ENCODE peak calls at places on chromosomes 4 and X, in seven cellular contexts. W is brain microvascular endothelial cell, M is transverse colon, F is heart left ventricle, S is suprapubic skin, R is heart right ventricle, V is cardiac muscle cell. Z is an unnamed sample.

GRCh38 chrX:75229774-75230173 is 44.1 kb upstream of the UPRT start:
- DNase-seq in W (no peak), M (no peak), F (no peak), S (no peak), R (no peak), V (no peak), Z (no peak)

GRCh38 chr4:71456841-71457240 is 118.0 kb downstream of the SLC4A4 start:
- DNase-seq in W (peak), M (no peak), F (no peak), S (no peak), R (peak), V (no peak), Z (no peak)

GRCh38 chr4:47469951-47470350 is 6.4 kb upstream of the COMMD8 start:
- DNase-seq in W (no peak), M (no peak), F (no peak), S (no peak), R (no peak), V (no peak), Z (no peak)

GRCh38 chr4:1487106-1487505 is 80.9 kb upstream of the NKX1-1 start:
- DNase-seq in W (no peak), M (no peak), F (peak), S (peak), R (no peak), V (no peak), Z (no peak)

GRCh38 chr4:8847764-8848163 is 23.9 kb downstream of the HMX1 start:
- DNase-seq in W (peak), M (peak), F (no peak), S (peak), R (no peak), V (peak), Z (peak)

GRCh38 chr4:23368081-23368697 is 521.7 kb downstream of the PPARGC1A start:
- DNase-seq in W (no peak), M (peak), F (peak), S (no peak), R (peak), V (peak), Z (no peak)

GRCh38 chrX:69564665-69565064 is 51.2 kb upstream of the EDA start:
- DNase-seq in W (no peak), M (no peak), F (no peak), S (no peak), R (no peak), V (no peak), Z (no peak)

GRCh38 chr4:64870558-64870957 is 461.3 kb upstream of the TECRL start:
- DNase-seq in W (no peak), M (no peak), F (no peak), S (no peak), R (no peak), V (no peak), Z (no peak)

GRCh38 chr4:172707622-172708021 is 461.0 kb upstream of the GALNT7 start:
- DNase-seq in W (no peak), M (no peak), F (no peak), S (no peak), R (no peak), V (no peak), Z (no peak)

GRCh38 chr4:159455675-159456235 is 352.9 kb downstream of the RAPGEF2 start:
- DNase-seq in W (peak), M (no peak), F (no peak), S (no peak), R (peak), V (peak), Z (no peak)

GRCh38 chr4:79141530-79141929 is 184.3 kb downstream of the NAA11 start:
- DNase-seq in W (peak), M (no peak), F (no peak), S (no peak), R (no peak), V (peak), Z (no peak)

GRCh38 chr4:175891863-175892262 is 79.8 kb upstream of the GPM6A start:
- DNase-seq in W (no peak), M (no peak), F (no peak), S (no peak), R (no peak), V (peak), Z (no peak)

GRCh38 chr4:21191304-21191703 is 491.0 kb downstream of the PACRGL start:
- DNase-seq in W (no peak), M (no peak), F (no peak), S (no peak), R (no peak), V (no peak), Z (no peak)

GRCh38 chr4:73662709-73663546 is 42.7 kb upstream of the RASSF6 start:
- DNase-seq in W (peak), M (no peak), F (no peak), S (no peak), R (no peak), V (no peak), Z (no peak)

GRCh38 chrX:42392846-42393245 is 385.1 kb downstream of the PPP1R2C start:
- DNase-seq in W (no peak), M (no peak), F (no peak), S (no peak), R (no peak), V (no peak), Z (no peak)

GRCh38 chr4:79864470-79865190 is 208.4 kb downstream of the ANTXR2 start:
- DNase-seq in W (no peak), M (no peak), F (no peak), S (no peak), R (no peak), V (peak), Z (no peak)

GRCh38 chr4:80566203-80566872 is 230.8 kb downstream of the CFAP299 start:
- DNase-seq in W (no peak), M (no peak), F (no peak), S (no peak), R (no peak), V (no peak), Z (no peak)

GRCh38 chr4:132180020-132180427 is 969.1 kb upstream of the PCDH10 start:
- DNase-seq in W (peak), M (no peak), F (no peak), S (no peak), R (no peak), V (no peak), Z (no peak)

GRCh38 chr4:128908735-128909134 is 99.2 kb downstream of the JADE1 start:
- DNase-seq in W (no peak), M (no peak), F (no peak), S (no peak), R (no peak), V (no peak), Z (no peak)

GRCh38 chr4:2245787-2246275 is 3.9 kb upstream of the HAUS3 start:
- DNase-seq in W (no peak), M (no peak), F (no peak), S (peak), R (no peak), V (no peak), Z (no peak)

GRCh38 chrX:154775611-154776349 is 13.1 kb downstream of the DKC1 start:
- DNase-seq in W (no peak), M (no peak), F (peak), S (no peak), R (peak), V (peak), Z (no peak)

GRCh38 chrX:106378616-106379015 is 210.5 kb downstream of the PWWP3B start:
- DNase-seq in W (no peak), M (no peak), F (no peak), S (no peak), R (no peak), V (no peak), Z (no peak)

GRCh38 chr4:7429069-7429416 is 5.7 kb downstream of the PSAPL1 start:
- DNase-seq in W (no peak), M (no peak), F (peak), S (peak), R (no peak), V (no peak), Z (peak)

GRCh38 chrX:41796577-41796976 is 72.6 kb downstream of the GPR82 start:
- DNase-seq in W (no peak), M (no peak), F (no peak), S (no peak), R (no peak), V (no peak), Z (no peak)

GRCh38 chrX:39822133-39822748 is 275.5 kb downstream of the BCOR start:
- DNase-seq in W (no peak), M (no peak), F (no peak), S (no peak), R (no peak), V (no peak), Z (no peak)

GRCh38 chrX:17395154-17395553 is 20.2 kb downstream of the NHS start:
- DNase-seq in W (no peak), M (no peak), F (no peak), S (no peak), R (no peak), V (no peak), Z (no peak)

DNA sequence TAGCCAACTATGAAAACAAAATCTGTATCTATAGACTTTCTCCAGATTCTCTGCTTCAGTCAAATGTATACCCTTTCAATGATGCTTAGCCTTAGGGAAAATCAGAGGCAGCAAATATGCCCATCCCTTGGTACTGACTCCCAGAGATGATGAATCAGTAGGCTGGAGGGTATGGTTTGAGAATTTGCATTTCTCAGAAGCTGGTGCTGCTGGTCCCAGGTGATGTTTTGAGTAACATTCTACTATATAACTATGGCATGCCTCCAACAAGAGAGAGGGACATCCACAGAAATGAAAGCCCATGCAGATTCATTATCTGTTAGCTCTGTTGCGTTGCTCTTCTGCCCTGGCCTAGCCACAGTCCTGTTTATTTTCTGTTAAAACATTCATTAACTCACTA is 13.6 kb downstream of the TNIP3 start:
- DNase-seq in W (no peak), M (no peak), F (no peak), S (no peak), R (no peak), V (no peak), Z (no peak)
- H3K27ac ChIP-seq in W (no peak), M (no peak), F (no peak), S (no peak), R (no peak), V (no peak), Z (no peak)

DNA sequence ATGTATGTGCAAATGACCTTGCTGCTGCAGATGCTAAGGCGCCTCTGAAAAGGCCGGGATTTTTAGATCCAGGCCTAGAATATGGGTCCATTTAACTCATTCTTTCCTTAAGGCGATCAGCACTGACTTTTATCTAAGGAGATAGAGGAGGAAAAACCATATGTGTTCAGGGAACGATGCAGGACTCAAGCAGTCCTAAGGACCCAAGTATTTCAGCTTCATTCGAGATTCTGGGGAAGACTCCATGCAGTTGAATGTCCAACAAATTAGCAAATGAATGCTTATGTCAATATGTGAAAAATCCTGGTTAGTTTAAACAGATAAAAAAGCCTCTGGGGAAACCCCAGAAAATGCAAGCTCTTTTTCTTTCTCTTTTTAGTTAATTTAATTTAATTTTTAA is 36.0 kb downstream of the HELT start:
- DNase-seq in W (no peak), M (no peak), F (no peak), S (no peak), R (no peak), V (no peak), Z (no peak)
- H3K4me3 ChIP-seq in W (no peak), M (no peak), F (no peak), S (no peak), R (no peak), V (no peak), Z (no peak)

DNA sequence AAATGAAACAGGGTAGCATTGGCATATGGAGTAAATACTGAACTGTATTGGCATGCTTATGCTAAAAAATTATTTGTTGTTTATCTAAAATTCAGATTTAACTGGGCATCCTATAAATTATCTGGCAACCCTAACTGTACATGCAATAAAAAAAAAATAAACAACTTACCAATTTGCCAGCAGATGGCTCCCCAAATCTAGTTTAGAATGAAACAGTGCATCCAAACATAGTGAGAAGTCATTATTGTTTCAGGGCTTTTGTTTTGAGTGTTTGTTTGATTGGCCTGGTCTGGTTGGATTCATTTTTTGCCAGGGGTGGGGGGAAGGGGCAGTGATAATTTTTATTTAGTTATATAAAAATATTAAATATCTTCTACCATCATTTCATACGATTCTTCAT is 12.8 kb upstream of the NSUN7 start:
- DNase-seq in W (no peak), M (no peak), F (no peak), S (no peak), R (no peak), V (peak), Z (no peak)
- TF ChIP-seq CTCF in W (peak), M (no peak), F (peak), S (no peak), R (peak), V (peak), Z (no peak)

GRCh38 chrX:49270249-49270921 is 792 bp downstream of the PPP1R3F start:
- DNase-seq in W (no peak), M (no peak), F (no peak), S (no peak), R (no peak), V (no peak), Z (no peak)
- H3K27ac ChIP-seq in W (peak), M (peak), F (peak), S (peak), R (peak), V (peak), Z (peak)

Z was measured in coronary artery.